ENCODE peak calls at places on chromosomes 1 and 21, in seven cellular contexts. One of them, this sample, is unnamed. For H3K4me1, the result is how much of the 10 kb centered on the place peaks cover.

GRCh38 chr1:46719689-46720088 is 775 bp upstream of the EFCAB14 start:
- DNase-seq in heart left ventricle: no peak
- DNase-seq in heart right ventricle: no peak
- DNase-seq in GM23338: peak
- DNase-seq in upper lobe of right lung: no peak
- DNase-seq in body of pancreas: peak
- DNase-seq in cardiac muscle cell: no peak
- DNase-seq in this sample: no peak

GRCh38 chr1:238380167-238380566 is 489.4 kb upstream of the ZP4 start:
- DNase-seq in cardiac muscle cell: no peak
- DNase-seq in GM23338: peak
- DNase-seq in heart right ventricle: no peak
- DNase-seq in heart left ventricle: no peak
- DNase-seq in body of pancreas: no peak
- DNase-seq in upper lobe of right lung: no peak
- DNase-seq in this sample: no peak

GRCh38 chr1:243397613-243398321 is 141.9 kb downstream of the SDCCAG8 start:
- DNase-seq in heart left ventricle: no peak
- DNase-seq in heart right ventricle: no peak
- DNase-seq in cardiac muscle cell: no peak
- DNase-seq in body of pancreas: no peak
- DNase-seq in upper lobe of right lung: no peak
- DNase-seq in GM23338: no peak
- DNase-seq in this sample: no peak

GRCh38 chr1:43134068-43134467 is 38.0 kb downstream of the EBNA1BP2 start:
- DNase-seq in body of pancreas: no peak
- DNase-seq in heart right ventricle: no peak
- DNase-seq in GM23338: peak
- DNase-seq in upper lobe of right lung: no peak
- DNase-seq in cardiac muscle cell: no peak
- DNase-seq in heart left ventricle: no peak
- DNase-seq in this sample: no peak

GRCh38 chr1:230429072-230429735 is 3.1 kb upstream of the PGBD5 start:
- DNase-seq in body of pancreas: no peak
- DNase-seq in GM23338: no peak
- DNase-seq in cardiac muscle cell: no peak
- DNase-seq in upper lobe of right lung: no peak
- DNase-seq in heart right ventricle: no peak
- DNase-seq in heart left ventricle: no peak
- DNase-seq in this sample: no peak

GRCh38 chr1:151545542-151545941 is 5.4 kb downstream of the TUFT1 start:
- DNase-seq in heart left ventricle: no peak
- DNase-seq in body of pancreas: no peak
- DNase-seq in upper lobe of right lung: no peak
- DNase-seq in cardiac muscle cell: no peak
- DNase-seq in GM23338: no peak
- DNase-seq in heart right ventricle: no peak
- DNase-seq in this sample: no peak

GRCh38 chr1:70319750-70320149 is 34.8 kb downstream of the ANKRD13C start:
- DNase-seq in body of pancreas: no peak
- DNase-seq in heart right ventricle: no peak
- DNase-seq in upper lobe of right lung: no peak
- DNase-seq in cardiac muscle cell: no peak
- DNase-seq in GM23338: no peak
- DNase-seq in heart left ventricle: no peak
- DNase-seq in this sample: no peak

GRCh38 chr21:42164064-42164789 is 54.7 kb upstream of the ABCG1 start:
- DNase-seq in GM23338: peak
- DNase-seq in cardiac muscle cell: peak
- DNase-seq in upper lobe of right lung: peak
- DNase-seq in heart left ventricle: peak
- DNase-seq in body of pancreas: peak
- DNase-seq in heart right ventricle: peak
- DNase-seq in this sample: peak

GRCh38 chr1:207897188-207897587 is 13.7 kb downstream of the CD34 start:
- DNase-seq in upper lobe of right lung: no peak
- DNase-seq in cardiac muscle cell: peak
- DNase-seq in body of pancreas: no peak
- DNase-seq in heart right ventricle: no peak
- DNase-seq in GM23338: peak
- DNase-seq in heart left ventricle: no peak
- DNase-seq in this sample: no peak

GRCh38 chr1:92486251-92487077 is at the start of gene GFI1:
- DNase-seq in body of pancreas: peak
- DNase-seq in GM23338: peak
- DNase-seq in heart left ventricle: no peak
- DNase-seq in cardiac muscle cell: peak
- DNase-seq in upper lobe of right lung: peak
- DNase-seq in heart right ventricle: peak
- DNase-seq in this sample: no peak

GRCh38 chr1:95278173-95278988 is 44.4 kb downstream of the RWDD3 start:
- DNase-seq in cardiac muscle cell: no peak
- DNase-seq in GM23338: no peak
- DNase-seq in upper lobe of right lung: no peak
- DNase-seq in heart right ventricle: no peak
- DNase-seq in body of pancreas: no peak
- DNase-seq in heart left ventricle: no peak
- DNase-seq in this sample: no peak

DNA sequence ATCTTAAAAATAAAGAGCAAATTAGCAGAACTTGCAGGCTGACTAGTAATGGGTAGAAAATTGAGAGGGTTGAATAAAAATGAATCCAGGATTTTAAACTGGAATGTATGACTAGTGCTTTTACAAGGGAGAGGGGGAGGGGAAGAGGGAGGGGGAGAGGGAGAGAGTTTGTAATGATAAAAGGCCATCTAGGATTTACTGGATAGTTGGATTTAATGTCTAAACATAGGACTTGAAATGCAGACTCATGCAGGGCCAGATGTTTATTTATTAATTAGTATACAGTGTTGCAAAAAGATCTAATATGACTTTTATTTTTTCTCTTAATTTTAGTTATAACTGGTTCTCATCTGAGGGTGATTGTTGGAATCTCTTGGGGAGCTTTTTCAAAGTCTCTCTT is 4.3 kb downstream of the ZNF326 start:
- DNase-seq in upper lobe of right lung: no peak
- DNase-seq in body of pancreas: no peak
- DNase-seq in heart right ventricle: no peak
- DNase-seq in heart left ventricle: no peak
- DNase-seq in GM23338: no peak
- DNase-seq in cardiac muscle cell: no peak
- DNase-seq in this sample: no peak
- H3K4me1 ChIP-seq in upper lobe of right lung: under half
- H3K4me1 ChIP-seq in body of pancreas: half or more
- H3K4me1 ChIP-seq in heart right ventricle: under half
- H3K4me1 ChIP-seq in heart left ventricle: under half
- H3K4me1 ChIP-seq in GM23338: under half
- H3K4me1 ChIP-seq in cardiac muscle cell: under half
- H3K4me1 ChIP-seq in this sample: half or more

GRCh38 chr1:21907737-21908136 is 29.4 kb downstream of the HSPG2 start:
- DNase-seq in GM23338: no peak
- DNase-seq in body of pancreas: no peak
- DNase-seq in upper lobe of right lung: no peak
- DNase-seq in heart right ventricle: no peak
- DNase-seq in cardiac muscle cell: no peak
- DNase-seq in heart left ventricle: no peak
- DNase-seq in this sample: no peak

GRCh38 chr1:21906173-21907078 is 30.7 kb downstream of the HSPG2 start:
- DNase-seq in body of pancreas: no peak
- DNase-seq in cardiac muscle cell: no peak
- DNase-seq in heart right ventricle: peak
- DNase-seq in heart left ventricle: peak
- DNase-seq in upper lobe of right lung: peak
- DNase-seq in GM23338: no peak
- DNase-seq in this sample: peak

GRCh38 chr1:21904725-21905520 is 32.2 kb downstream of the HSPG2 start:
- DNase-seq in heart left ventricle: peak
- DNase-seq in heart right ventricle: peak
- DNase-seq in upper lobe of right lung: no peak
- DNase-seq in GM23338: no peak
- DNase-seq in body of pancreas: peak
- DNase-seq in cardiac muscle cell: no peak
- DNase-seq in this sample: peak

GRCh38 chr1:21909286-21909759 is 27.8 kb downstream of the HSPG2 start:
- DNase-seq in heart right ventricle: no peak
- DNase-seq in GM23338: no peak
- DNase-seq in upper lobe of right lung: no peak
- DNase-seq in heart left ventricle: no peak
- DNase-seq in cardiac muscle cell: no peak
- DNase-seq in body of pancreas: no peak
- DNase-seq in this sample: no peak

DNA sequence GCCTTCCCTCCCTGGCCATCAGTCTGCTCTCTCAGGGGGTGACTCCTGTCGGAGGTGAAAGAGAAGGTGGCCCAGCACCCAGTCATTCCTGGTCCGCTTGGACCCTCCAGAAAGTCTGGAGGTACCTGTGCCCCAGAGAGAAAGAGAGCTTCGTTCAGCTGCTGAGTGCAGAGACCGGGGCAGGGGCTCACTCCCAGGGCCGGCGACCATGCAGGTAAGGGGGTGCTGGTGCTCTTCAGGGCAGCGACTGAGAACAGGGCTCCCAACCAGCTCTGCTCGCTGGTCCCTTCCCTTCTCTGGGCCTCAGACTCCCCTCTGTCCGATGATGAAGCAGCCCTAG is 30.1 kb downstream of the HSPG2 start:
- DNase-seq in heart right ventricle: no peak
- DNase-seq in body of pancreas: no peak
- DNase-seq in cardiac muscle cell: no peak
- DNase-seq in heart left ventricle: no peak
- DNase-seq in upper lobe of right lung: no peak
- DNase-seq in GM23338: no peak
- DNase-seq in this sample: no peak
- H3K4me3 ChIP-seq in heart right ventricle: no peak
- H3K4me3 ChIP-seq in body of pancreas: no peak
- H3K4me3 ChIP-seq in cardiac muscle cell: no peak
- H3K4me3 ChIP-seq in heart left ventricle: no peak
- H3K4me3 ChIP-seq in upper lobe of right lung: no peak
- H3K4me3 ChIP-seq in GM23338: no peak
- H3K4me3 ChIP-seq in this sample: no peak

DNA sequence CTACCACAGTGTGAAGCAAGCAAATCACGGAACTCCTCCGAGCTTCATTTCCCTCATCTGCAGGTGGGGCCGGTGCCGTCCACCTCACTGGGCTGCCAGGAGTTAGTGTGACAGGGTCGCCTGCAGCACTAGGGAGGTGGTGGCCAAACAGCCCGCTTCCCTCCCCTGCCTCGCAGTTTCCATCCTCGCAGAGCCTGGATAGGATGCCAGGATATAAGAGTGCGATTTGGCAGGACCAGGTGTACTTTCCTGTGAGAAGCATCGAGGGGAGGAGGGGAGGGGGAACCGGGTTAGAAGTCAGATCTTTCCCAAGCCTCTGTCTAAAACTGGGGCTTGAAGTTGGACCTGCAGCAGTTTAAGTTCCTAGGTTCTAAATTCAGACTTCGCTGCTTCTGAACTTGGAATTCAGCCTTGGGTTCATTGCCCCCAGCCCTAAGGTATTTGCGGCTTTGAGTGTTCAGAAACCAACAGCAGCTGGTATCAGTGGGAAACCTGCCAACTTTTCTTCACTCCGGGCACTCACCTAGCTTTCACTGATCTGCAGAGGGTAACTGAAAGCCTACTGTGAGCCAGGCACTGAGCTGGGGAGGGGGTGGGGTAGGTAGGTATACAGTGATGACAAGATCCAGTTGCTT is 1.7 kb upstream of the JUN start:
- DNase-seq in upper lobe of right lung: peak
- DNase-seq in heart right ventricle: no peak
- DNase-seq in body of pancreas: peak
- DNase-seq in heart left ventricle: peak
- DNase-seq in GM23338: peak
- DNase-seq in cardiac muscle cell: peak
- DNase-seq in this sample: peak
- TF ChIP-seq CTCF in upper lobe of right lung: no peak
- TF ChIP-seq CTCF in heart right ventricle: no peak
- TF ChIP-seq CTCF in body of pancreas: no peak
- TF ChIP-seq CTCF in heart left ventricle: no peak
- TF ChIP-seq CTCF in GM23338: no peak
- TF ChIP-seq CTCF in cardiac muscle cell: no peak
- TF ChIP-seq CTCF in this sample: no peak

GRCh38 chr1:153962088-153963029 is 978 bp downstream of the SLC39A1 start:
- DNase-seq in cardiac muscle cell: no peak
- DNase-seq in upper lobe of right lung: no peak
- DNase-seq in heart right ventricle: no peak
- DNase-seq in heart left ventricle: peak
- DNase-seq in body of pancreas: peak
- DNase-seq in GM23338: peak
- DNase-seq in this sample: peak
- H3K4me1 ChIP-seq in cardiac muscle cell: under half
- H3K4me1 ChIP-seq in upper lobe of right lung: under half
- H3K4me1 ChIP-seq in heart right ventricle: half or more
- H3K4me1 ChIP-seq in heart left ventricle: half or more
- H3K4me1 ChIP-seq in body of pancreas: half or more
- H3K4me1 ChIP-seq in GM23338: under half
- H3K4me1 ChIP-seq in this sample: half or more

DNA sequence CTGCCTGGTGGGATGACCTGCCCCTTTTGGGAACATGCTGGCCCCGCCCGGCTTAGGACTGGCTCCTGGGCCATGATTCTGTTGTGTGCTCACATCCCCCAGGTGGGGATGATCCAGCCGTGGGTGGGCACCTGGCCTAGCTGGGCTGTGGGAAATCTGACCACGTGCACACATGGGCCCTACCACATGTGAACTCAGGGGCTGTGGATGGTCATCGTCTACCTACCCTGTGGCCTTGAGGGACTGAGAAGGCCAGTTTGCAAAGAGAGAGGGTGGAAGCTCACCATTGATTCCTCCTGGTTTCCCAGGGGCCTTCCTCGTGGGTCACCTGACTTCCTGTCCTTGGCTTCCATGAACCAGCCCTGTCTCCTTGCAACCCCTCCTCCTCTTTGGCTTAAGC is 19.4 kb upstream of the PCP4 start:
- DNase-seq in body of pancreas: no peak
- DNase-seq in upper lobe of right lung: no peak
- DNase-seq in cardiac muscle cell: no peak
- DNase-seq in heart left ventricle: no peak
- DNase-seq in heart right ventricle: no peak
- DNase-seq in GM23338: no peak
- DNase-seq in this sample: no peak
- H3K4me3 ChIP-seq in body of pancreas: no peak
- H3K4me3 ChIP-seq in upper lobe of right lung: no peak
- H3K4me3 ChIP-seq in cardiac muscle cell: no peak
- H3K4me3 ChIP-seq in heart left ventricle: no peak
- H3K4me3 ChIP-seq in heart right ventricle: no peak
- H3K4me3 ChIP-seq in GM23338: no peak
- H3K4me3 ChIP-seq in this sample: no peak

GRCh38 chr1:59879556-59879955 is 47.0 kb downstream of the CYP2J2 start:
- DNase-seq in cardiac muscle cell: peak
- DNase-seq in body of pancreas: peak
- DNase-seq in GM23338: peak
- DNase-seq in heart left ventricle: peak
- DNase-seq in heart right ventricle: peak
- DNase-seq in upper lobe of right lung: no peak
- DNase-seq in this sample: peak
- TF ChIP-seq CTCF in cardiac muscle cell: peak
- TF ChIP-seq CTCF in body of pancreas: peak
- TF ChIP-seq CTCF in GM23338: peak
- TF ChIP-seq CTCF in heart left ventricle: peak
- TF ChIP-seq CTCF in heart right ventricle: no peak
- TF ChIP-seq CTCF in upper lobe of right lung: peak
- TF ChIP-seq CTCF in this sample: no peak

This sample was measured in gastrocnemius medialis.